ENCODE peak calls at places on chromosomes 2 and 18, in seven cellular contexts. M is OCI-LY7, C is MM.1S, Q is cardiac fibroblast, K is nephron progenitor cell, F is endothelial cell, U is right lobe of liver. H is an unnamed sample.

GRCh38 chr18:57397440-57397839 is 37.7 kb upstream of the ONECUT2 start:
- DNase-seq in M (no peak), C (no peak), Q (no peak), K (no peak), F (no peak), U (no peak), H (no peak)

GRCh38 chr2:162153608-162154224 is 1.7 kb upstream of the GCG start:
- DNase-seq in M (peak; percentile 51), C (peak; percentile 65), Q (peak; percentile 48), K (peak; percentile 70), F (peak; percentile 68), U (peak; percentile 28), H (peak; percentile 62)

GRCh38 chr2:191421950-191422349 is 176.7 kb downstream of the MYO1B start:
- DNase-seq in M (no peak), C (no peak), Q (no peak), K (no peak), F (no peak), U (no peak), H (no peak)

GRCh38 chr2:130387804-130388203 is 31.9 kb downstream of the PTPN18 start:
- DNase-seq in M (peak; percentile 55), C (no peak), Q (peak; percentile 23), K (no peak), F (no peak), U (no peak), H (no peak)

GRCh38 chr2:120869036-120869435 is 133.4 kb downstream of the GLI2 start:
- DNase-seq in M (no peak), C (no peak), Q (no peak), K (no peak), F (no peak), U (no peak), H (no peak)

GRCh38 chr2:190979906-190980629 is 33.9 kb downstream of the STAT1 start:
- DNase-seq in M (no peak), C (no peak), Q (peak; percentile 92), K (peak; percentile 44), F (peak; percentile 65), U (peak; percentile 59), H (peak; percentile 74)

GRCh38 chr2:167196461-167197252 is 308.4 kb downstream of the XIRP2 start:
- DNase-seq in M (no peak), C (peak; percentile 76), Q (peak; percentile 65), K (no peak), F (no peak), U (peak; percentile 21), H (no peak)

GRCh38 chr18:8741524-8741923 is 36.2 kb downstream of the MTCL1 start:
- DNase-seq in M (no peak), C (no peak), Q (no peak), K (no peak), F (no peak), U (no peak), H (no peak)

GRCh38 chr18:75202976-75203375 is 6.0 kb downstream of the PTGR3 start:
- DNase-seq in M (no peak), C (no peak), Q (no peak), K (no peak), F (no peak), U (no peak), H (no peak)

GRCh38 chr2:120465989-120466703 is 120.2 kb downstream of the INHBB start:
- DNase-seq in M (no peak), C (no peak), Q (no peak), K (peak; percentile 41), F (peak; percentile 53), U (no peak), H (peak; percentile 38)

GRCh38 chr2:81876628-81877027 is 1572.1 kb upstream of the LRRTM1 start:
- DNase-seq in M (no peak), C (no peak), Q (no peak), K (no peak), F (no peak), U (no peak), H (no peak)

GRCh38 chr2:202084265-202084664 is 11.2 kb downstream of the KIAA2012 start:
- DNase-seq in M (no peak), C (no peak), Q (no peak), K (no peak), F (no peak), U (no peak), H (no peak)

GRCh38 chr2:197852127-197852526 is 47.7 kb downstream of the PLCL1 start:
- DNase-seq in M (no peak), C (no peak), Q (no peak), K (no peak), F (no peak), U (no peak), H (no peak)

GRCh38 chr2:44572196-44572900 is 210.6 kb downstream of the CAMKMT start:
- DNase-seq in M (no peak), C (no peak), Q (no peak), K (no peak), F (no peak), U (no peak), H (no peak)

GRCh38 chr2:7900593-7900992 is 781.3 kb upstream of the ID2 start:
- DNase-seq in M (no peak), C (no peak), Q (no peak), K (no peak), F (no peak), U (no peak), H (no peak)

GRCh38 chr2:42072349-42073118 is 24.7 kb downstream of the PKDCC start:
- DNase-seq in M (no peak), C (no peak), Q (no peak), K (peak; percentile 40), F (no peak), U (no peak), H (peak; percentile 44)

GRCh38 chr2:231058761-231059550 is 2.3 kb downstream of the PSMD1 start:
- DNase-seq in M (no peak), C (no peak), Q (no peak), K (no peak), F (no peak), U (no peak), H (no peak)

GRCh38 chr18:46398005-46398404 is 259.0 kb downstream of the LOXHD1 start:
- DNase-seq in M (no peak), C (no peak), Q (no peak), K (no peak), F (no peak), U (no peak), H (no peak)

GRCh38 chr2:226831266-226831665 is 4.6 kb upstream of the RHBDD1 start:
- DNase-seq in M (no peak), C (no peak), Q (no peak), K (no peak), F (no peak), U (no peak), H (no peak)

GRCh38 chr18:26454192-26454591 is 94.2 kb downstream of the KCTD1 start:
- DNase-seq in M (no peak), C (peak; percentile 52), Q (no peak), K (no peak), F (no peak), U (no peak), H (no peak)

GRCh38 chr2:60966465-60967405 is 50.8 kb upstream of the PEX13 start:
- DNase-seq in M (peak; percentile 24), C (peak; percentile 49), Q (no peak), K (no peak), F (no peak), U (no peak), H (no peak)

DNA sequence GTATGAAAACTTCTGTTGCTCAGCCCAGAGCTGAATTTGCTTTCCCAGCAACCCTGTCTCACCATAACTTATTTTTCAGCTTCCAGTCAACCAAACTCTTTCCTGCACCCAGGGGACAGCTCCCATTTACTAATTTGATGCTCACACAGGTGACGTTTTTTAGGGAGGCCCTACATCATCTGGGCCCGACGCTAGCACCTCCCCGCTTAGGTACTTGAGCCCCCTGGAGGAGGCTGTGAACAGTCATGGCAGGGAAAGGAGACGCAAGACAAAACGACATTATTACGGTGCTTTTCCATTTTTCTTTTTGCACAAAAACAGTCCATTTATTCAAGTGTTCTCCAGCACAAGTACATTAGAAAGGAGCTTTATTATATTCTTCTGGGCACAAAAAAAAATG is 59.2 kb upstream of the POMC start:
- DNase-seq in M (no peak), C (no peak), Q (no peak), K (no peak), F (no peak), U (no peak), H (no peak)
- TF ChIP-seq CTCF in M (peak; percentile 18), C (no peak), Q (no peak), K (no peak), F (no peak), U (no peak), H (no peak)

GRCh38 chr2:101036562-101036961 is 34.5 kb downstream of the RPL31 start:
- DNase-seq in M (peak; percentile 14), C (peak; percentile 44), Q (peak; percentile 62), K (no peak), F (no peak), U (no peak), H (no peak)

GRCh38 chr2:101040761-101041160 is 38.7 kb downstream of the RPL31 start:
- DNase-seq in M (no peak), C (no peak), Q (peak; percentile 71), K (no peak), F (no peak), U (no peak), H (no peak)

GRCh38 chr2:101037161-101037755 is 35.2 kb downstream of the RPL31 start:
- DNase-seq in M (no peak), C (no peak), Q (no peak), K (no peak), F (no peak), U (no peak), H (no peak)

GRCh38 chr2:101040072-101040471 is 38.0 kb downstream of the RPL31 start:
- DNase-seq in M (no peak), C (no peak), Q (no peak), K (no peak), F (no peak), U (no peak), H (no peak)

GRCh38 chr2:101038455-101039255 is 36.6 kb downstream of the RPL31 start:
- DNase-seq in M (peak; percentile 11), C (no peak), Q (peak; percentile 13), K (no peak), F (peak; percentile 33), U (no peak), H (no peak)
- TF ChIP-seq CTCF in M (peak; percentile 63), C (peak; percentile 47), Q (peak; percentile 77), K (peak; percentile 29), F (peak; percentile 66), U (peak; percentile 41), H (no peak)

GRCh38 chr2:65017335-65017734 is 28.1 kb downstream of the SLC1A4 start:
- DNase-seq in M (peak; percentile 65), C (no peak), Q (no peak), K (no peak), F (no peak), U (no peak), H (no peak)
- TF ChIP-seq CTCF in M (peak; percentile 79), C (peak; percentile 19), Q (no peak), K (no peak), F (no peak), U (peak; percentile 29), H (no peak)

GRCh38 chr2:175004980-175005832 is at the start of gene CHN1:
- DNase-seq in M (peak; percentile 23), C (peak; percentile 76), Q (peak; percentile 60), K (peak; percentile 97), F (peak; percentile 85), U (peak; percentile 79), H (peak; percentile 49)
- TF ChIP-seq CTCF in M (peak; percentile 14), C (peak; percentile 28), Q (no peak), K (no peak), F (no peak), U (no peak), H (no peak)